ENCODE peak calls at places on chromosomes 12 and 14, in six cellular contexts. One of them, this sample, is unnamed.

GRCh38 chr12:88314706-88315105 is 172.6 kb downstream of the TMTC3 start:
- DNase-seq in hypothalamus: no peak
- DNase-seq in HT-29: no peak
- DNase-seq in NCI-H1436 treated with DMSO at 0.1 percent for 48 hours: no peak
- DNase-seq in neural crest cell: no peak
- DNase-seq in transverse colon: no peak
- DNase-seq in this sample: no peak

GRCh38 chr14:38592764-38593442 is 337.0 kb upstream of the CLEC14A start:
- DNase-seq in hypothalamus: no peak
- DNase-seq in HT-29: no peak
- DNase-seq in NCI-H1436 treated with DMSO at 0.1 percent for 48 hours: no peak
- DNase-seq in neural crest cell: no peak
- DNase-seq in transverse colon: no peak
- DNase-seq in this sample: no peak

GRCh38 chr14:97832734-97833133 is 1035.6 kb downstream of the VRK1 start:
- DNase-seq in hypothalamus: no peak
- DNase-seq in HT-29: no peak
- DNase-seq in NCI-H1436 treated with DMSO at 0.1 percent for 48 hours: no peak
- DNase-seq in neural crest cell: no peak
- DNase-seq in transverse colon: no peak
- DNase-seq in this sample: no peak

GRCh38 chr12:9649532-9649940 is 20.0 kb upstream of the CLEC2D start:
- DNase-seq in hypothalamus: no peak
- DNase-seq in HT-29: no peak
- DNase-seq in NCI-H1436 treated with DMSO at 0.1 percent for 48 hours: no peak
- DNase-seq in neural crest cell: no peak
- DNase-seq in transverse colon: no peak
- DNase-seq in this sample: no peak

GRCh38 chr12:120669055-120669828 is 17.7 kb upstream of the MLEC start:
- DNase-seq in hypothalamus: no peak
- DNase-seq in HT-29: peak
- DNase-seq in NCI-H1436 treated with DMSO at 0.1 percent for 48 hours: no peak
- DNase-seq in neural crest cell: peak
- DNase-seq in transverse colon: peak
- DNase-seq in this sample: no peak

GRCh38 chr12:212383-212798 is 1.6 kb downstream of the SLC6A12 start:
- DNase-seq in hypothalamus: no peak
- DNase-seq in HT-29: no peak
- DNase-seq in NCI-H1436 treated with DMSO at 0.1 percent for 48 hours: no peak
- DNase-seq in neural crest cell: no peak
- DNase-seq in transverse colon: no peak
- DNase-seq in this sample: no peak

GRCh38 chr12:113778432-113779128 is 187.5 kb downstream of the RBM19 start:
- DNase-seq in hypothalamus: no peak
- DNase-seq in HT-29: no peak
- DNase-seq in NCI-H1436 treated with DMSO at 0.1 percent for 48 hours: no peak
- DNase-seq in neural crest cell: no peak
- DNase-seq in transverse colon: no peak
- DNase-seq in this sample: no peak

GRCh38 chr14:101492716-101493115 is 68.6 kb upstream of the DIO3 start:
- DNase-seq in hypothalamus: no peak
- DNase-seq in HT-29: no peak
- DNase-seq in NCI-H1436 treated with DMSO at 0.1 percent for 48 hours: no peak
- DNase-seq in neural crest cell: no peak
- DNase-seq in transverse colon: peak
- DNase-seq in this sample: no peak

GRCh38 chr12:124426594-124427550 is 132.0 kb downstream of the RFLNA start:
- DNase-seq in hypothalamus: no peak
- DNase-seq in HT-29: no peak
- DNase-seq in NCI-H1436 treated with DMSO at 0.1 percent for 48 hours: no peak
- DNase-seq in neural crest cell: no peak
- DNase-seq in transverse colon: no peak
- DNase-seq in this sample: no peak

GRCh38 chr14:90970167-90970600 is 90.3 kb downstream of the RPS6KA5 start:
- DNase-seq in hypothalamus: no peak
- DNase-seq in HT-29: no peak
- DNase-seq in NCI-H1436 treated with DMSO at 0.1 percent for 48 hours: no peak
- DNase-seq in neural crest cell: no peak
- DNase-seq in transverse colon: no peak
- DNase-seq in this sample: no peak

GRCh38 chr12:131105736-131106356 is 152.1 kb downstream of the ADGRD1 start:
- DNase-seq in hypothalamus: no peak
- DNase-seq in HT-29: no peak
- DNase-seq in NCI-H1436 treated with DMSO at 0.1 percent for 48 hours: no peak
- DNase-seq in neural crest cell: no peak
- DNase-seq in transverse colon: no peak
- DNase-seq in this sample: no peak

GRCh38 chr12:93742086-93742934 is 65.1 kb downstream of the CRADD start:
- DNase-seq in hypothalamus: peak
- DNase-seq in HT-29: peak
- DNase-seq in NCI-H1436 treated with DMSO at 0.1 percent for 48 hours: no peak
- DNase-seq in neural crest cell: peak
- DNase-seq in transverse colon: peak
- DNase-seq in this sample: peak

GRCh38 chr12:121925361-121925725 is 7.0 kb downstream of the CFAP251 start:
- DNase-seq in hypothalamus: no peak
- DNase-seq in HT-29: no peak
- DNase-seq in NCI-H1436 treated with DMSO at 0.1 percent for 48 hours: no peak
- DNase-seq in neural crest cell: no peak
- DNase-seq in transverse colon: no peak
- DNase-seq in this sample: no peak

GRCh38 chr14:95889236-95889979 is 12.8 kb downstream of the TUNAR start:
- DNase-seq in hypothalamus: no peak
- DNase-seq in HT-29: no peak
- DNase-seq in NCI-H1436 treated with DMSO at 0.1 percent for 48 hours: no peak
- DNase-seq in neural crest cell: no peak
- DNase-seq in transverse colon: no peak
- DNase-seq in this sample: no peak

This sample was measured in NCI-H1930.